ENCODE peak calls at places on chromosome 15, in five cellular contexts. O is PC-3, B is DND-41, S is breast epithelium, I is Peyer's patch. Q is an unnamed sample.

GRCh38 chr15:99956820-99957641 is 223.8 kb upstream of the LYSMD4 start:
- DNase-seq in O (no peak), I (peak), B (no peak), S (peak), Q (no peak)

GRCh38 chr15:59177445-59177728 is 29.3 kb upstream of the LDHAL6B start:
- DNase-seq in O (no peak), S (no peak), I (no peak), B (no peak), Q (no peak)

GRCh38 chr15:80970018-80970657 is 19.5 kb downstream of the MESD start:
- DNase-seq in I (peak), B (peak), S (peak), O (peak), Q (peak)

GRCh38 chr15:41936649-41937567 is 35.4 kb downstream of the EHD4 start:
- DNase-seq in I (peak), B (peak), S (no peak), O (no peak), Q (peak)

GRCh38 chr15:74370471-74370870 is 3.0 kb upstream of the CYP11A1 start:
- DNase-seq in S (peak), B (no peak), O (no peak), I (no peak), Q (no peak)

GRCh38 chr15:39786444-39787056 is 3.9 kb upstream of the FSIP1 start:
- DNase-seq in O (peak), I (no peak), B (no peak), S (no peak), Q (peak)

GRCh38 chr15:82197734-82198594 is 64.6 kb downstream of the EFL1 start:
- DNase-seq in S (peak), I (peak), B (peak), O (peak), Q (peak)

GRCh38 chr15:83871808-83872559 is 218.1 kb downstream of the ADAMTSL3 start:
- DNase-seq in O (peak), B (no peak), I (no peak), S (no peak), Q (no peak)

GRCh38 chr15:70778258-70779076 is 15.1 kb upstream of the UACA start:
- DNase-seq in S (no peak), I (no peak), B (no peak), O (peak), Q (no peak)

GRCh38 chr15:44593042-44593736 is 56.2 kb downstream of the EIF3J start:
- DNase-seq in S (no peak), O (peak), I (no peak), B (no peak), Q (peak)

GRCh38 chr15:80264031-80264430 is 12.0 kb upstream of the CTXND1 start:
- DNase-seq in B (no peak), O (peak), I (no peak), S (no peak), Q (no peak)

GRCh38 chr15:101358895-101359294 is 63.8 kb upstream of the SNRPA1 start:
- DNase-seq in B (peak), O (no peak), S (no peak), I (no peak), Q (no peak)

GRCh38 chr15:58513008-58513407 is 81.2 kb downstream of the LIPC start:
- DNase-seq in O (no peak), B (no peak), I (no peak), S (no peak), Q (no peak)

GRCh38 chr15:56058986-56059385 is 65.6 kb upstream of the NEDD4 start:
- DNase-seq in B (no peak), O (no peak), S (no peak), I (no peak), Q (no peak)

GRCh38 chr15:62112616-62113593 is 46.1 kb downstream of the C2CD4A start:
- DNase-seq in I (peak), O (peak), B (no peak), S (peak), Q (no peak)

GRCh38 chr15:83835384-83836010 is 181.6 kb downstream of the ADAMTSL3 start:
- DNase-seq in S (no peak), O (no peak), I (no peak), B (no peak), Q (no peak)

GRCh38 chr15:101191242-101191641 is 60.6 kb downstream of the CHSY1 start:
- DNase-seq in B (no peak), O (no peak), S (no peak), I (no peak), Q (no peak)

GRCh38 chr15:85706779-85707518 is 87.8 kb downstream of the KLHL25 start:
- DNase-seq in O (no peak), I (peak), B (peak), S (no peak), Q (peak)

GRCh38 chr15:70922119-70922518 is 29.5 kb downstream of the LRRC49 start:
- DNase-seq in I (no peak), B (no peak), O (no peak), S (no peak), Q (no peak)

GRCh38 chr15:25059698-25060471 is 105.1 kb downstream of the SNRPN start:
- DNase-seq in S (peak), O (no peak), I (peak), B (peak), Q (no peak)

GRCh38 chr15:90530250-90531051 is 728 bp downstream of the CRTC3 start:
- DNase-seq in I (peak), B (peak), S (peak), O (peak), Q (peak)

GRCh38 chr15:33234019-33234418 is 39.5 kb upstream of the FMN1 start:
- DNase-seq in S (no peak), O (peak), I (no peak), B (no peak), Q (no peak)

GRCh38 chr15:84914351-84914750 is 29.9 kb downstream of the SLC28A1 start:
- DNase-seq in O (no peak), S (no peak), B (no peak), I (no peak), Q (no peak)

GRCh38 chr15:65771870-65772269 is 20.2 kb downstream of the DENND4A start:
- DNase-seq in B (no peak), O (no peak), I (no peak), S (no peak), Q (no peak)

DNA sequence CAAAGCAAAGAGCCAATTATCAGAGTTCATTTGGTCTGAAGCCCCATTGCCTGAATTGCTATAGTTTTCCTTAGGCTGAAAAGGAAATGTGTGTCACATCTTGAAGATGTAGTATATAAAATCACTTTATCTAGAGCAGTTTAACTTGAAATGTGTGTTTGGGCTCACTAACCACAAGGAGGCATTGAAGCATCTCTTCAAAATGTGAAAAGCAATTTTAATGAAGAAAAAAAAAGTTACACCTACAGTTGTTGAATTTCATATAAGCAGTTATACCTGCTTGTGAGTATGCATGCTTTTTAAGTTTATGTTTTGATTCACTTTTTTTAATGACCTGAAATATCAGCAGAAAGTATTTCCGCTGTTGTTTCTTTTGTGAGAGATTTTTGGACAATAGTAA is 129.3 kb downstream of the IQCH start:
- DNase-seq in O (peak), B (no peak), I (no peak), S (no peak), Q (no peak)
- H3K4me3 ChIP-seq in O (no peak), B (no peak), I (no peak), S (no peak), Q (no peak)

GRCh38 chr15:98666841-98667240 is 18.5 kb downstream of the IGF1R start:
- DNase-seq in S (no peak), O (no peak), I (no peak), B (no peak), Q (no peak)
- H3K27ac ChIP-seq in S (no peak), O (no peak), I (no peak), B (no peak), Q (no peak)

GRCh38 chr15:52080031-52080430 is 32.5 kb downstream of the BCL2L10 start:
- DNase-seq in S (no peak), O (peak), B (no peak), I (no peak), Q (no peak)

GRCh38 chr15:52083603-52084002 is 29.0 kb downstream of the BCL2L10 start:
- DNase-seq in B (no peak), O (no peak), S (no peak), I (no peak), Q (no peak)

GRCh38 chr15:52080993-52081392 is 31.6 kb downstream of the BCL2L10 start:
- DNase-seq in S (no peak), O (no peak), I (no peak), B (no peak), Q (no peak)

GRCh38 chr15:52085289-52085688 is 27.3 kb downstream of the BCL2L10 start:
- DNase-seq in I (no peak), S (no peak), B (no peak), O (no peak), Q (no peak)

GRCh38 chr15:52082197-52083036 is 30.2 kb downstream of the BCL2L10 start:
- DNase-seq in B (peak), O (no peak), I (no peak), S (no peak), Q (no peak)
- H3K4me3 ChIP-seq in B (no peak), O (no peak), I (no peak), S (no peak), Q (no peak)

GRCh38 chr15:64245405-64245804 is 82.6 kb upstream of the PPIB start:
- DNase-seq in S (no peak), I (no peak), O (no peak), B (no peak), Q (no peak)

GRCh38 chr15:64247906-64248541 is 85.2 kb upstream of the PPIB start:
- DNase-seq in B (no peak), I (peak), S (no peak), O (peak), Q (no peak)

GRCh38 chr15:64247535-64247905 is 84.7 kb upstream of the PPIB start:
- DNase-seq in B (no peak), S (no peak), I (no peak), O (no peak), Q (no peak)

GRCh38 chr15:64249406-64249805 is 86.6 kb upstream of the PPIB start:
- DNase-seq in I (no peak), S (no peak), O (peak), B (no peak), Q (no peak)

GRCh38 chr15:64246364-64247189 is 83.8 kb upstream of the PPIB start:
- DNase-seq in S (no peak), O (peak), I (no peak), B (no peak), Q (no peak)
- H3K27ac ChIP-seq in S (no peak), O (peak), I (no peak), B (no peak), Q (no peak)

DNA sequence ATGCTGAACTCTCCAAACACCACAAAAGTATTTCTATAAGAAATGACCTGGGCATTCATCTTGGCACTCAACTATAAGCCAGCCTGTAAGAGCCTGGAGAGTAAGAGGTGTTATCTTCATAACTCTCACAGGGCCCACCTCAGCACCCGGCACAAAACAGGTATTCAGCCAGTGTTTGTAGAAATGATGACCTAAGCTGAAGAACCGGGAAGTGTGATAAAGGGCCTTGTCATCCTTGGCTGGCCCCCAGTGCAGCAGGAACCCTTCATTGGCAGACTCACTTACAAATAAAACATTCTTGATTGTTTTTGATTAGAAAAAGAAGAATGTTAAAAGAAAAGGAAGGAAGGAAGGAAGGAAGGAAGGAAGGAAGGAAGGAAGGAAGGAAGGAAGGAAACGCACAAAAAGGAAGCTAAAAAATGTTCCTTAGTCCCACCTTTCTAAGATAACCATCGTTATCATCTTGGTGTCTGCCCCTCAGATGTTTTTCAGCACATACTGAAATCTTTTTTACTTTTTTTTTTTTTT is 52.1 kb downstream of the DAPK2 start:
- DNase-seq in I (no peak), S (no peak), O (peak), B (no peak), Q (no peak)
- H3K4me3 ChIP-seq in I (no peak), S (no peak), O (no peak), B (no peak), Q (no peak)

Q was measured in naive thymus-derived CD4-positive, alpha-beta T cell.